ENCODE peak calls at places on chromosomes 2 and 18, in five cellular contexts. M, U, T, O and N are unnamed samples.

GRCh38 chr2:128325665-128326181 is 7.1 kb upstream of the HS6ST1 start:
- DNase-seq in M (no peak), U (no peak), T (peak), O (no peak), N (no peak)

GRCh38 chr2:218805627-218806026 is 23.7 kb downstream of the CYP27A1 start:
- DNase-seq in M (peak), U (peak), T (no peak), O (no peak), N (no peak)

GRCh38 chr2:168145011-168145410 is 102.4 kb downstream of the STK39 start:
- DNase-seq in M (no peak), U (no peak), T (no peak), O (no peak), N (no peak)

GRCh38 chr2:241015439-241015838 is 17.0 kb downstream of the SNED1 start:
- DNase-seq in M (no peak), U (no peak), T (no peak), O (no peak), N (no peak)

GRCh38 chr2:174326880-174327558 is 7.7 kb upstream of the SP9 start:
- DNase-seq in M (no peak), U (no peak), T (no peak), O (no peak), N (no peak)

GRCh38 chr2:85777441-85777861 is 23.7 kb downstream of the ATOH8 start:
- DNase-seq in M (no peak), U (peak), T (peak), O (no peak), N (no peak)

GRCh38 chr2:48448274-48449061 is 81.5 kb upstream of the STON1 start:
- DNase-seq in M (peak), U (peak), T (no peak), O (no peak), N (no peak)

GRCh38 chr2:183552716-183553115 is 428.5 kb downstream of the NUP35 start:
- DNase-seq in M (no peak), U (no peak), T (no peak), O (no peak), N (no peak)

GRCh38 chr18:8816805-8817204 is 111.4 kb downstream of the MTCL1 start:
- DNase-seq in M (no peak), U (peak), T (no peak), O (no peak), N (no peak)

GRCh38 chr2:197168705-197169104 is 141.9 kb downstream of the ANKRD44 start:
- DNase-seq in M (no peak), U (peak), T (peak), O (peak), N (no peak)

GRCh38 chr2:32963941-32964340 is 17.2 kb downstream of the LTBP1 start:
- DNase-seq in M (no peak), U (peak), T (no peak), O (no peak), N (no peak)

GRCh38 chr2:236668531-236668969 is 98.9 kb downstream of the ACKR3 start:
- DNase-seq in M (no peak), U (no peak), T (no peak), O (no peak), N (no peak)

GRCh38 chr2:156986339-156986988 is 271.0 kb upstream of the GALNT5 start:
- DNase-seq in M (no peak), U (no peak), T (no peak), O (no peak), N (no peak)

GRCh38 chr18:35386600-35387366 is 9.6 kb upstream of the ZNF396 start:
- DNase-seq in M (peak), U (peak), T (peak), O (peak), N (peak)

GRCh38 chr2:154194917-154195643 is 323.4 kb downstream of the GALNT13 start:
- DNase-seq in M (no peak), U (peak), T (no peak), O (no peak), N (no peak)

GRCh38 chr2:173370198-173370597 is 15.5 kb downstream of the CDCA7 start:
- DNase-seq in M (no peak), U (no peak), T (no peak), O (no peak), N (no peak)

GRCh38 chr2:86480105-86480504 is 38.9 kb downstream of the KDM3A start:
- DNase-seq in M (no peak), U (no peak), T (peak), O (no peak), N (no peak)

GRCh38 chr2:9772999-9773904 is 70.0 kb upstream of the TAF1B start:
- DNase-seq in M (no peak), U (no peak), T (no peak), O (no peak), N (no peak)

GRCh38 chr2:237662671-237663093 is 35.3 kb downstream of the LRRFIP1 start:
- DNase-seq in M (peak), U (peak), T (peak), O (peak), N (no peak)

GRCh38 chr2:110755494-110756078 is 23.2 kb downstream of the ACOXL start:
- DNase-seq in M (no peak), U (peak), T (no peak), O (no peak), N (no peak)

GRCh38 chr18:79441261-79441819 is 45.6 kb downstream of the NFATC1 start:
- DNase-seq in M (no peak), U (no peak), T (no peak), O (no peak), N (no peak)

GRCh38 chr18:50819027-50819726 is 639 bp downstream of the MRO start:
- DNase-seq in M (no peak), U (peak), T (peak), O (peak), N (no peak)

GRCh38 chr2:223598994-223599645 is 3.0 kb downstream of the SCG2 start:
- DNase-seq in M (peak), U (peak), T (no peak), O (no peak), N (no peak)

GRCh38 chr2:236642584-236643291 is 73.1 kb downstream of the ACKR3 start:
- DNase-seq in M (peak), U (peak), T (peak), O (peak), N (peak)

GRCh38 chr2:161552015-161552414 is 72.2 kb upstream of the SLC4A10 start:
- DNase-seq in M (no peak), U (no peak), T (no peak), O (no peak), N (no peak)

GRCh38 chr2:109237792-109238191 is 108.8 kb downstream of the SH3RF3 start:
- DNase-seq in M (no peak), U (no peak), T (no peak), O (no peak), N (no peak)

GRCh38 chr2:109236147-109236546 is 107.1 kb downstream of the SH3RF3 start:
- DNase-seq in M (no peak), U (no peak), T (no peak), O (no peak), N (no peak)

GRCh38 chr2:109242222-109242653 is 113.2 kb downstream of the SH3RF3 start:
- DNase-seq in M (no peak), U (no peak), T (peak), O (no peak), N (no peak)

GRCh38 chr2:109239720-109240119 is 110.7 kb downstream of the SH3RF3 start:
- DNase-seq in M (no peak), U (peak), T (no peak), O (no peak), N (peak)

GRCh38 chr2:109238580-109238979 is 109.6 kb downstream of the SH3RF3 start:
- DNase-seq in M (peak), U (peak), T (peak), O (peak), N (no peak)
- H3K4me3 ChIP-seq in M (no peak), U (no peak), T (no peak), O (no peak), N (no peak)

GRCh38 chr2:88697361-88698026 is 6.0 kb downstream of the RPIA start:
- DNase-seq in M (no peak), U (no peak), T (no peak), O (no peak), N (no peak)
- H3K4me3 ChIP-seq in M (no peak), U (no peak), T (no peak), O (no peak), N (no peak)

DNA sequence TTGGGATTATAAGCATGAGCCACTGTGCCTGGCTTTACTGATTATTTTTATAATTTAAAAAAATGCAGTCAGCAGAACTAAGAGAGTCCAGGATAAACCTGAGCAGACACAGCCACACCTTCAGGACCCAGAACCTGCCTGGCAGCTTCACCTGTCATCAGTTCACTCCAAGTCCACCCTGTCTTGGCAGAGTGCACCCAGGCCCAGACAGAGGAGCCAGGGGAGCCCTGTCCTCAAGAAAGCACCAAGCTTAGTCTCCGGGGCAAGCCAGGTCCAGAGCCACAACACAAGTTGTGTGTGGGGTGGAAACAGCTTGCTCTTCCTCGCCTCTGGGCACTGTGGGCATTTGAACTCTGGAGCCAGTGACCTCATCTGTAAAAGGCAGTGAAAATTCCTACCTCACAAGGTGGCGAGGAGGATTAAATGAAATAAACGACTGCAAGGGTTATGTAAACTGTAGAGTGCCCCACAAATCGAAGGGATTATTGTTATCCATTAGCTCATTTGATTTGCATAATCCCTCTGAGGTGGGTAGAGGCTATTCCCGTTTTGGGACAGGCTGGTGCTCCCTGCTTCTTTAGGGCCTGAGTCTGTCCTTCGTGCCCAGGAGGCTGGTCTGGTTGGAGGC is 24.7 kb downstream of the MYCN start:
- DNase-seq in M (no peak), U (no peak), T (no peak), O (no peak), N (no peak)
- H3K4me3 ChIP-seq in M (no peak), U (no peak), T (no peak), O (no peak), N (no peak)

GRCh38 chr2:158967731-158968395 is 577 bp upstream of the TANC1 start:
- DNase-seq in M (no peak), U (peak), T (peak), O (peak), N (no peak)

GRCh38 chr2:158966321-158966720 is 2.1 kb upstream of the TANC1 start:
- DNase-seq in M (no peak), U (no peak), T (no peak), O (no peak), N (no peak)

GRCh38 chr2:158968396-158969161 is at the start of gene TANC1:
- DNase-seq in M (peak), U (peak), T (peak), O (peak), N (no peak)

GRCh38 chr2:158965731-158966130 is 2.7 kb upstream of the TANC1 start:
- DNase-seq in M (no peak), U (no peak), T (no peak), O (no peak), N (no peak)

GRCh38 chr2:158967114-158967730 is 1.2 kb upstream of the TANC1 start:
- DNase-seq in M (no peak), U (no peak), T (peak), O (peak), N (no peak)
- H3K4me3 ChIP-seq in M (peak), U (peak), T (peak), O (peak), N (peak)

GRCh38 chr18:21386523-21387240 is 144.7 kb downstream of the GREB1L start:
- DNase-seq in M (no peak), U (no peak), T (no peak), O (no peak), N (no peak)

DNA sequence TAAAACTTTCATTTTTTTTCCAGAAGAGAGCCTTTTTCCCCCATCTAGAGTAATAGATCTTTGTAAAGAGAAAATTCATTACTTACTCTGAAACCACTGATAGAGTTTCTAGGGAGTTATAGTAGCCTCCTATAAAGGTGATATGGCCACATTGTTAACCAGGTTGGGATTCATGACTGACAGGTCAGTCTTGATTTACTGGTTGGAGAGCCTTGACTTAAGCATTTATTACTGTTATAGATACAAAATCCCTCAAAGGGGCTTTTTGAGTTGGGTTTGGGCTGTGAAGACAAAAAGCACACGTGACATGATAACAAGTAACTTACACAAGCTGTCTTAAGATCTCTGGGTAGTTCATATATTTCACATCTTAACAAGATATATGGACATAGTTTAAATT is 141.0 kb downstream of the GREB1L start:
- DNase-seq in M (no peak), U (no peak), T (no peak), O (no peak), N (no peak)
- H3K4me3 ChIP-seq in M (no peak), U (no peak), T (no peak), O (no peak), N (no peak)

GRCh38 chr2:176099159-176099736 is 347 bp upstream of the HOXD12 start:
- DNase-seq in M (no peak), U (no peak), T (no peak), O (no peak), N (no peak)

GRCh38 chr2:176098366-176099158 is 1.0 kb upstream of the HOXD12 start:
- DNase-seq in M (no peak), U (no peak), T (no peak), O (no peak), N (no peak)

GRCh38 chr2:176096243-176096985 is 3.2 kb upstream of the HOXD12 start:
- DNase-seq in M (no peak), U (no peak), T (no peak), O (no peak), N (no peak)

GRCh38 chr2:176096986-176097819 is 2.4 kb upstream of the HOXD12 start:
- DNase-seq in M (peak), U (peak), T (peak), O (peak), N (no peak)

GRCh38 chr2:176097820-176098365 is 1.7 kb upstream of the HOXD12 start:
- DNase-seq in M (no peak), U (no peak), T (no peak), O (no peak), N (no peak)
- H3K4me3 ChIP-seq in M (no peak), U (no peak), T (peak), O (peak), N (no peak)

DNA sequence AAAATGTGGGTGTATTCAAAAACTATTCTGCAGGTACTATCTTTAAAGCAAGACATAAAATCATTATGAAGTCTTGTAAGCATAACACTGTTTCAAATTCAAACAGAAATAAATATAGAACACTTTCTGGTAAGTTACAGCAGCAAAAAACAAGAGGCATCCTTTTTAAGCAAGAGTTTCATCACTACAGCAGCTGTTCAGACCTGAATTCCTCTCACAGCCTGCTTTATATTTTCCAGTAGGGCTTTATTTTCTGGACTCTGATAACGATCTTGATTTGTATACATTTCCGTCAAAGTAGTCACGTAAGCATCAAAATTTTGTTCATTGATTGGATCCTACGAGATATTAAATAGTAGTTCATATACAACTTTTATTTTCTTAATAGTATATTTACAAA is 47.4 kb upstream of the PXDN start:
- DNase-seq in M (no peak), U (no peak), T (no peak), O (no peak), N (no peak)
- H3K4me3 ChIP-seq in M (no peak), U (no peak), T (no peak), O (no peak), N (no peak)

GRCh38 chr2:6202756-6203155 is 510.6 kb downstream of the SOX11 start:
- DNase-seq in M (no peak), U (no peak), T (no peak), O (no peak), N (peak)
- H3K4me3 ChIP-seq in M (no peak), U (no peak), T (no peak), O (no peak), N (no peak)

DNA sequence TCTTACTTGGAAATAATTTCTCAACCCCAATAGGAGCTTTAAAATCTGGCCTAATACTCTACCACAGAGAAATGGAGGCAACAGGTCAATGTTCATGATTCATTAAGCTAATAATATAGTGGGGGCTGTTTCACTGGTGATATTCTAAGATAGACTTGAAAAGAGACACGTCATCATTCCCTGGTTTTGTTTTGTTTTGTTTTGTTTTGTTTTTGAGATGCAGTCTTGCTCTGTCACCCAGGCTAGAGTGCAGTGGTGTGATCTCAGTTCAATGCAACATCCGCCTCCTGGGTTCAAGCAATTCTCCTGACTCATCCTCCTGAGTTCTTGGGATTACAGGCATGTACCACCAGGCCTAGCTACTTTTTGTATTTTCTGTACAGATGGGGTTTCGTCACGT is 37.5 kb upstream of the SOS1 start:
- DNase-seq in M (no peak), U (peak), T (no peak), O (no peak), N (no peak)
- H3K4me3 ChIP-seq in M (no peak), U (no peak), T (no peak), O (no peak), N (no peak)

DNA sequence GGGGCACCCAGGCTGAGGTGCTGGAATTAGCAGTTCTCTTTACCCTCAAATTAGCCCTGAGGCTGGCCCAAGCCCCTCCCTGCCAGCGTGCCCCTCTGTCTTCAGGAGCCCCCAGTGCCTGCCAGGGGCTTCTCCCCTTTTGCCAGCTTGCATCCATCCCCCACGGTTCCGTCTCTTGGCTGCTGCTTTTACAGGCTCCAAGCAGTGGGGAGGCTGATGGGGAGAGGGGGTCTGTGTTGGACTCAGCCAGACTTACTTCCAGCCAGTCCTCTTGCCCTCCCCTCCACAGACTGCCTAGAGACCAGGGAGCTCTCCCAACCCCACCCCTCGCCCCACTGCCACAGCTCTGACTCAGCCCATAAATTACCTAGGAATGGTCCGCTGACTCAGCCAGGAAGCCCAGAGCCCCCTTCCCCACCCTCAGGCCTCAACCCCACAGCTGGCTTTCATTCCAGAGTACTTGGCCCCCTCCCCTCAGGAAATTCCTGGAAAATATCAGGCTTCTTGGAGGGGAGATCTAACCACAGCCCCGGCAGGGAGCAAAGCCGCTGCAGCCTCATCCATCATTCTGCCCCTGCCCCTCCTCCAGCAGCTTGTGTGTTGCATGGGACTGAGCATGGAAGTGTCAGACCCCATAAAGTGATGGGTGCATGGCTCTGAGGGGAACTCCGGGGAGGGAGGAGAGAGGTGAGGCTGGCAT is 184.6 kb downstream of the ZFP36L2 start:
- DNase-seq in M (peak), U (peak), T (no peak), O (no peak), N (no peak)
- H3K4me3 ChIP-seq in M (no peak), U (no peak), T (no peak), O (no peak), N (no peak)